ENCODE peak calls at places on chromosome 9, in seven cellular contexts. T is IMR-90, Z is A549, R is K562, A is HepG2, J is H1, U is SK-N-SH. L is an unnamed sample.

GRCh38 chr9:18720691-18721090 is 246.7 kb downstream of the ADAMTSL1 start:
- DNase-seq in T (peak), Z (no peak), R (no peak), A (no peak), J (no peak), U (no peak), L (no peak)

GRCh38 chr9:130844028-130844427 is 9.0 kb downstream of the ABL1 start:
- DNase-seq in T (no peak), Z (no peak), R (peak), A (no peak), J (no peak), U (no peak), L (no peak)

GRCh38 chr9:4596165-4596922 is 65.8 kb upstream of the PLPP6 start:
- DNase-seq in T (no peak), Z (no peak), R (no peak), A (no peak), J (no peak), U (no peak), L (no peak)

GRCh38 chr9:4327504-4328191 is 27.8 kb upstream of the GLIS3 start:
- DNase-seq in T (peak), Z (no peak), R (no peak), A (no peak), J (no peak), U (no peak), L (peak)

GRCh38 chr9:129394011-129394919 is 216.2 kb upstream of the IER5L start:
- DNase-seq in T (no peak), Z (no peak), R (no peak), A (no peak), J (no peak), U (peak), L (no peak)

GRCh38 chr9:74285075-74285474 is 212.1 kb upstream of the RORB start:
- DNase-seq in T (no peak), Z (peak), R (no peak), A (no peak), J (no peak), U (no peak), L (no peak)

GRCh38 chr9:38039090-38039906 is 29.7 kb downstream of the SHB start:
- DNase-seq in T (peak), Z (peak), R (peak), A (no peak), J (no peak), U (peak), L (no peak)

GRCh38 chr9:21205204-21205603 is 1.7 kb downstream of the IFNA10 start:
- DNase-seq in T (no peak), Z (no peak), R (no peak), A (no peak), J (no peak), U (no peak), L (no peak)

GRCh38 chr9:129145841-129146292 is 32.2 kb downstream of the IER5L start:
- DNase-seq in T (peak), Z (no peak), R (no peak), A (peak), J (peak), U (no peak), L (peak)

GRCh38 chr9:4828776-4829175 is 36.0 kb downstream of the RCL1 start:
- DNase-seq in T (peak), Z (no peak), R (no peak), A (peak), J (no peak), U (no peak), L (no peak)

GRCh38 chr9:93575706-93576295 is 583 bp upstream of the PHF2 start:
- DNase-seq in T (peak), Z (peak), R (peak), A (no peak), J (no peak), U (peak), L (no peak)

GRCh38 chr9:33946779-33947535 is 101.7 kb downstream of the UBAP2 start:
- DNase-seq in T (peak), Z (peak), R (no peak), A (no peak), J (no peak), U (no peak), L (no peak)

GRCh38 chr9:33172256-33172678 is 5.1 kb upstream of the B4GALT1 start:
- DNase-seq in T (no peak), Z (no peak), R (no peak), A (peak), J (no peak), U (no peak), L (no peak)

GRCh38 chr9:126945682-126946081 is 31.1 kb downstream of the RALGPS1 start:
- DNase-seq in T (no peak), Z (no peak), R (peak), A (no peak), J (no peak), U (no peak), L (no peak)

GRCh38 chr9:7320139-7320538 is 479.4 kb downstream of the DMAC1 start:
- DNase-seq in T (peak), Z (peak), R (no peak), A (no peak), J (peak), U (peak), L (no peak)

GRCh38 chr9:112705773-112706427 is 12.0 kb downstream of the INIP start:
- DNase-seq in T (peak), Z (peak), R (no peak), A (peak), J (no peak), U (peak), L (peak)

GRCh38 chr9:122551371-122551770 is 1.5 kb upstream of the OR1N2 start:
- DNase-seq in T (no peak), Z (no peak), R (no peak), A (no peak), J (no peak), U (no peak), L (no peak)

DNA sequence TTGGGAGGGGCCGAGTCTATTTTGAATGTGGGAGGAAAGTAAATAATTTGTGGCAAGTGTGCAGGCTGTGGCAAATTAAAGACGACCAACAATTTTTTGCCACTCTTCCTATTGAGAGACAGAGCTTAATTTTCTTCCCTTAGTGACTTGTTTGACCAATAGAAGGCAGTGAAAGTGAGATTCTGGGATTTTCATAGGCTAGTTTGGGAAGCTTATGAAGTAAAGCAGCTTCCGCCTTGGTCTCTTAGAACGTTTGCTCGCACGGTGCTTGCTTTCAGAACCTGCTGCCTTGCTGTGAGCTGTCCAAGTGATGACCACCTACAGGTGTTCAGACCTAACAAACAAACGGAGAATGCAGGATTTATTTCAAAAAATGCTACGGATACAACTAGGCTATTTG is 6.7 kb upstream of the OR1N2 start:
- DNase-seq in T (no peak), Z (no peak), R (no peak), A (no peak), J (no peak), U (no peak), L (no peak)
- TF ChIP-seq USF2 in T (no peak), Z (no peak), R (no peak), A (no peak), J (no peak), U (no peak), L (no peak)

GRCh38 chr9:84669008-84669292 is 579 bp upstream of the NTRK2 start:
- DNase-seq in T (no peak), Z (no peak), R (no peak), A (no peak), J (no peak), U (no peak), L (no peak)

GRCh38 chr9:84669293-84670105 is at the start of gene NTRK2:
- DNase-seq in T (peak), Z (peak), R (no peak), A (no peak), J (no peak), U (peak), L (peak)

GRCh38 chr9:84668204-84669007 is 1.1 kb upstream of the NTRK2 start:
- DNase-seq in T (peak), Z (peak), R (no peak), A (no peak), J (peak), U (peak), L (peak)

GRCh38 chr9:84670106-84670800 is 724 bp downstream of the NTRK2 start:
- DNase-seq in T (no peak), Z (no peak), R (no peak), A (no peak), J (no peak), U (peak), L (peak)

GRCh38 chr9:84667571-84668203 is 1.8 kb upstream of the NTRK2 start:
- DNase-seq in T (peak), Z (peak), R (no peak), A (no peak), J (no peak), U (peak), L (peak)
- TF ChIP-seq USF2 in T (no peak), Z (no peak), R (no peak), A (no peak), J (no peak), U (no peak), L (no peak)

DNA sequence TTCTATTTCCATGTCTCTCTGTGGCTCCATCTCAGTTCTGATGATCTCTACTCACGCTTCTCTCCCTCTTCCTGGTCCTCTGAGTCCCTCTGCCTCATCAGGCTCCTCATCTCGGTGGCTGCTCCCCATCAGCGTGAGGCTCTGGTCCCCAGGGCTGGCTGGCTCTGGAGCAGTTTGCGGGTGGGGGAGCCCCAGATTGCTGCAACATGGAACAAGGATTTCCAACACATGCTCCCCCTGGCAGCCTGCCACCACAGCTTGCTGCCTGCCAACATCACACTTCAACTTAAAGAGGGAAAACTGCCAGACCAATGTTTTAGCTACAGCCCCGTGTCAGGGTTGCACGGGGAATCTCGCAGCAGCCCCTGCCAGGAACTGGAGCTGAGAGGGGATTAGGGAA is 77.2 kb upstream of the NEK6 start:
- DNase-seq in T (peak), Z (no peak), R (no peak), A (no peak), J (no peak), U (peak), L (no peak)
- TF ChIP-seq USF2 in T (no peak), Z (no peak), R (no peak), A (no peak), J (no peak), U (no peak), L (no peak)

GRCh38 chr9:105187781-105188180 is 56.7 kb upstream of the SLC44A1 start:
- DNase-seq in T (peak), Z (peak), R (no peak), A (peak), J (no peak), U (no peak), L (no peak)
- TF ChIP-seq USF2 in T (no peak), Z (no peak), R (no peak), A (no peak), J (no peak), U (no peak), L (no peak)

GRCh38 chr9:137969008-137969407 is 91.4 kb downstream of the CACNA1B start:
- DNase-seq in T (no peak), Z (no peak), R (no peak), A (no peak), J (no peak), U (peak), L (no peak)

GRCh38 chr9:137968235-137968634 is 90.7 kb downstream of the CACNA1B start:
- DNase-seq in T (no peak), Z (no peak), R (peak), A (no peak), J (no peak), U (peak), L (no peak)

GRCh38 chr9:137969685-137970084 is 92.1 kb downstream of the CACNA1B start:
- DNase-seq in T (no peak), Z (no peak), R (no peak), A (no peak), J (no peak), U (no peak), L (no peak)

GRCh38 chr9:137965177-137965795 is 87.7 kb downstream of the CACNA1B start:
- DNase-seq in T (no peak), Z (no peak), R (no peak), A (no peak), J (no peak), U (no peak), L (no peak)

GRCh38 chr9:137967280-137967943 is 89.8 kb downstream of the CACNA1B start:
- DNase-seq in T (no peak), Z (no peak), R (no peak), A (no peak), J (no peak), U (peak), L (no peak)
- TF ChIP-seq USF2 in T (no peak), Z (no peak), R (no peak), A (no peak), J (no peak), U (no peak), L (no peak)

GRCh38 chr9:133103987-133104505 is 17.0 kb downstream of the RALGDS start:
- DNase-seq in T (no peak), Z (no peak), R (no peak), A (no peak), J (no peak), U (no peak), L (no peak)

GRCh38 chr9:133100518-133101355 is 20.3 kb downstream of the RALGDS start:
- DNase-seq in T (no peak), Z (no peak), R (no peak), A (no peak), J (no peak), U (no peak), L (no peak)

GRCh38 chr9:133101356-133102189 is 19.5 kb downstream of the RALGDS start:
- DNase-seq in T (no peak), Z (no peak), R (no peak), A (no peak), J (no peak), U (no peak), L (no peak)

GRCh38 chr9:133103183-133103986 is 17.7 kb downstream of the RALGDS start:
- DNase-seq in T (peak), Z (peak), R (peak), A (peak), J (no peak), U (peak), L (peak)

GRCh38 chr9:133102190-133103021 is 18.6 kb downstream of the RALGDS start:
- DNase-seq in T (no peak), Z (no peak), R (no peak), A (no peak), J (no peak), U (no peak), L (no peak)
- TF ChIP-seq USF2 in T (no peak), Z (no peak), R (no peak), A (no peak), J (no peak), U (no peak), L (no peak)

GRCh38 chr9:2341956-2342355 is 279.6 kb upstream of the VLDLR start:
- DNase-seq in T (no peak), Z (no peak), R (no peak), A (no peak), J (no peak), U (no peak), L (no peak)

GRCh38 chr9:2343756-2344155 is 277.8 kb upstream of the VLDLR start:
- DNase-seq in T (no peak), Z (no peak), R (no peak), A (no peak), J (no peak), U (no peak), L (no peak)

GRCh38 chr9:2345013-2345412 is 276.6 kb upstream of the VLDLR start:
- DNase-seq in T (no peak), Z (no peak), R (no peak), A (no peak), J (no peak), U (no peak), L (no peak)

GRCh38 chr9:2344436-2344835 is 277.2 kb upstream of the VLDLR start:
- DNase-seq in T (no peak), Z (no peak), R (no peak), A (no peak), J (no peak), U (no peak), L (no peak)

DNA sequence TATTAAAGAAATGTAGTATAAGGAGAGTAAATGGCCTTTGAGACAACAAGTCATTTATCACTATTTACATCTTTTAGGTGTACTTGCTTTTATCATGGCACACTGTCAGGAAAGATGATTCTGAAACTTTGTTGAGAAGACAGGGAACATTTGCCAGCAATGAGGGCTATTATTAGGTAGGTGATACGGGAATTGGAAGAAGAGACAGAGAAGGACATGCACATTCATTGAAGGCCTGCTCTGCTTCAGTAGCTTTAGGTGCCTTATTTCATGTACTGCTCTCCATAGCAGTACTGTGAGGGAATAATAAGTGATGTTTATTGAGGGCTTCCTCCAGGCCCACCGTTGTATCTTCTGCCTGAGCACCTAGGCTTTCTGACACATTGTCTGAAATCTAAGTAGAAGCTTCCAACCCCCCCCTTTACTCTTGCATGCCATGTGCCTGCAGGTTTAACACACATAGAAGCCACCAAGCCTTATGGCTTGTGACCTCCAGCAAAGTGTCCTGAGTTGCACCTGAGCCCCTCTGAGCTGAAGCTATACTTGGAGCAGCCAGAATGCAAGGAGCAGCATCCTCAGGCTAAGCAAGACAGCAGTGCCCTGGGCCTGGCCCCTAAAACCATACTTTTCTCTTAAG is 275.2 kb upstream of the VLDLR start:
- DNase-seq in T (no peak), Z (no peak), R (no peak), A (no peak), J (no peak), U (no peak), L (no peak)
- TF ChIP-seq USF2 in T (no peak), Z (no peak), R (no peak), A (no peak), J (no peak), U (no peak), L (no peak)

GRCh38 chr9:79684711-79685575 is 113.2 kb downstream of the TLE4 start:
- DNase-seq in T (peak), Z (no peak), R (no peak), A (no peak), J (no peak), U (no peak), L (no peak)
- TF ChIP-seq USF2 in T (peak), Z (no peak), R (no peak), A (no peak), J (no peak), U (no peak), L (no peak)

DNA sequence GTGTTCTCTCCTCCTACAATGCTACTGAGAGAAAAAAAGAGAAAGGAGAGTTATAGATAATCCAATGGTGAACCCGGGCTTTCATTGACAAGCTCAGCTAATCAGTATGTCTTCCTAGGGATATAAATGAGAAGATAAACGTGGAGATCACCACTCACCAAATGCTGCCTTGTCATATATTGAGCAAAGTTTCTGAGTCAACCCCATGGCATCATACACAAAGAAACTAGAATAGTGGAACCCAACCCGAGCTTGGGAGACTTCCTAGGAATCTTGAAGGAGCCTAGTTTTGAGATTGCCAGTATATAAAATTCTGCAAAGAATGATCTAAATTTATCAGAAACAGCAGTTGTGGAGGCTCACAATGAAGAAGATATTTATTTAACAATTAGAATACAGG is 47.8 kb downstream of the PTPN3 start:
- DNase-seq in T (peak), Z (no peak), R (no peak), A (no peak), J (no peak), U (no peak), L (no peak)
- TF ChIP-seq USF2 in T (no peak), Z (no peak), R (no peak), A (no peak), J (no peak), U (no peak), L (no peak)

L was measured in WTC11.